ENCODE peak calls at places on chromosomes 1 and 21, in four cellular contexts. One of them, this sample, is unnamed.

GRCh38 chr1:239601108-239601507 is 214.7 kb downstream of the CHRM3 start:
- DNase-seq in SK-N-SH: no peak
- DNase-seq in A549: no peak
- DNase-seq in GM12878: no peak
- DNase-seq in this sample: no peak

GRCh38 chr1:117967900-117968299 is 38.4 kb downstream of the WDR3 start:
- DNase-seq in SK-N-SH: peak
- DNase-seq in A549: no peak
- DNase-seq in GM12878: no peak
- DNase-seq in this sample: no peak

GRCh38 chr1:213723187-213723586 is 264.6 kb upstream of the PROX1 start:
- DNase-seq in SK-N-SH: no peak
- DNase-seq in A549: no peak
- DNase-seq in GM12878: no peak
- DNase-seq in this sample: no peak

GRCh38 chr1:9675393-9675792 is 23.9 kb downstream of the PIK3CD start:
- DNase-seq in SK-N-SH: no peak
- DNase-seq in A549: no peak
- DNase-seq in GM12878: no peak
- DNase-seq in this sample: no peak

GRCh38 chr1:164713446-164714204 is 154.6 kb downstream of the PBX1 start:
- DNase-seq in SK-N-SH: no peak
- DNase-seq in A549: no peak
- DNase-seq in GM12878: no peak
- DNase-seq in this sample: no peak

GRCh38 chr21:38958940-38959685 is 153.4 kb downstream of the ETS2 start:
- DNase-seq in SK-N-SH: no peak
- DNase-seq in A549: no peak
- DNase-seq in GM12878: no peak
- DNase-seq in this sample: peak

GRCh38 chr1:119475866-119476439 is 31.1 kb upstream of the HSD3B1 start:
- DNase-seq in SK-N-SH: peak
- DNase-seq in A549: peak
- DNase-seq in GM12878: no peak
- DNase-seq in this sample: peak

GRCh38 chr1:95118019-95118499 is 904 bp downstream of the TLCD4 start:
- DNase-seq in SK-N-SH: no peak
- DNase-seq in A549: no peak
- DNase-seq in GM12878: no peak
- DNase-seq in this sample: no peak

GRCh38 chr1:17189632-17190525 is 15.0 kb upstream of the PADI1 start:
- DNase-seq in SK-N-SH: no peak
- DNase-seq in A549: no peak
- DNase-seq in GM12878: no peak
- DNase-seq in this sample: no peak

GRCh38 chr21:33546076-33546475 is 3.2 kb downstream of the SON start:
- DNase-seq in SK-N-SH: no peak
- DNase-seq in A549: no peak
- DNase-seq in GM12878: no peak
- DNase-seq in this sample: no peak

GRCh38 chr1:234972411-234973191 is 156.0 kb downstream of the TOMM20 start:
- DNase-seq in SK-N-SH: no peak
- DNase-seq in A549: no peak
- DNase-seq in GM12878: no peak
- DNase-seq in this sample: no peak

GRCh38 chr1:241457421-241457820 is 62.1 kb downstream of the FH start:
- DNase-seq in SK-N-SH: no peak
- DNase-seq in A549: no peak
- DNase-seq in GM12878: no peak
- DNase-seq in this sample: no peak

GRCh38 chr1:32062867-32063230 is 9.9 kb upstream of the TMEM39B start:
- DNase-seq in SK-N-SH: no peak
- DNase-seq in A549: no peak
- DNase-seq in GM12878: no peak
- DNase-seq in this sample: no peak

GRCh38 chr21:45525153-45525909 is 16.9 kb downstream of the SLC19A1 start:
- DNase-seq in SK-N-SH: no peak
- DNase-seq in A549: no peak
- DNase-seq in GM12878: no peak
- DNase-seq in this sample: peak
- TF ChIP-seq PBX3 in SK-N-SH: no peak
- TF ChIP-seq PBX3 in A549: no peak
- TF ChIP-seq PBX3 in GM12878: no peak
- TF ChIP-seq PBX3 in this sample: no peak

GRCh38 chr1:20358761-20359263 is 68.1 kb downstream of the VWA5B1 start:
- DNase-seq in SK-N-SH: peak
- DNase-seq in A549: no peak
- DNase-seq in GM12878: no peak
- DNase-seq in this sample: peak
- TF ChIP-seq PBX3 in SK-N-SH: no peak
- TF ChIP-seq PBX3 in A549: no peak
- TF ChIP-seq PBX3 in GM12878: no peak
- TF ChIP-seq PBX3 in this sample: no peak

GRCh38 chr1:21149862-21150432 is 26.8 kb downstream of the EIF4G3 start:
- DNase-seq in SK-N-SH: peak
- DNase-seq in A549: peak
- DNase-seq in GM12878: no peak
- DNase-seq in this sample: no peak
- TF ChIP-seq PBX3 in SK-N-SH: peak
- TF ChIP-seq PBX3 in A549: no peak
- TF ChIP-seq PBX3 in GM12878: no peak
- TF ChIP-seq PBX3 in this sample: no peak

GRCh38 chr1:175618559-175618958 is 124.8 kb downstream of the TNR start:
- DNase-seq in SK-N-SH: no peak
- DNase-seq in A549: no peak
- DNase-seq in GM12878: no peak
- DNase-seq in this sample: no peak
- TF ChIP-seq PBX3 in SK-N-SH: no peak
- TF ChIP-seq PBX3 in A549: no peak
- TF ChIP-seq PBX3 in GM12878: no peak
- TF ChIP-seq PBX3 in this sample: no peak

GRCh38 chr1:227776277-227776676 is 39.2 kb upstream of the PRSS38 start:
- DNase-seq in SK-N-SH: no peak
- DNase-seq in A549: no peak
- DNase-seq in GM12878: no peak
- DNase-seq in this sample: no peak
- TF ChIP-seq PBX3 in SK-N-SH: peak
- TF ChIP-seq PBX3 in A549: no peak
- TF ChIP-seq PBX3 in GM12878: no peak
- TF ChIP-seq PBX3 in this sample: no peak

DNA sequence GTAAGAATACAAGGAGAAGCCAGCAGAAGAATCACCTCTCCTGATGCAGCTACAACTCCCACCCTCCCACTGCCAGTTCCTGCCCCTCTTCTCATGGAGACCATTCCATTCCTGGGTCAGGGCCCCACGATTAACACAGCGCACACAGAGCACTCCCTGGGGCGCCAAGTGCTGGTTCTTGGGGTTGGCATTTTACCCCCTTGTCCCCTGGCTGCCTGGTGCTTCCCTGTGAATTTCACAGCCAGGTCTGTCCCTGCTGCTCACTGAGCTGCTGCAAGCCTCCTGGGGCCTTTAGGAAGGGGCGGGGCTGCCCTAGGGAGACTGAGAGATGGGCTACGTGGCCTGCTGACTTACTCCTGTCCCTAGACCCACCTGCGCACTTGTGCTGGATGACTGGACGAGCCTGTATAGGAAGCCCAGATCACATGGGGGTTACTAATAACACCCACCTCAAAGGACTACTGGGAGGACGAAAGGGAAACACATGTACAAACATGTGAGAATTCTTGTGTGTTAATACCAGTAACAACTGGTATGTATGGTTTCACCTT is 4.8 kb downstream of the ZNF672 start:
- DNase-seq in SK-N-SH: no peak
- DNase-seq in A549: no peak
- DNase-seq in GM12878: peak
- DNase-seq in this sample: no peak
- TF ChIP-seq PBX3 in SK-N-SH: no peak
- TF ChIP-seq PBX3 in A549: no peak
- TF ChIP-seq PBX3 in GM12878: no peak
- TF ChIP-seq PBX3 in this sample: no peak

This sample was measured in HepG2.